ENCODE peak calls at places on chromosomes 4 and X, in ten cellular contexts. One of them, this sample, is unnamed.

GRCh38 chr4:7253341-7253700 is 61.0 kb downstream of the SORCS2 start:
- DNase-seq in SK-MEL-5: no peak
- DNase-seq in uterus: no peak
- DNase-seq in T-helper 2 cell: no peak
- DNase-seq in activated gamma-delta T cell treated with Interleukin-2 at 50 U/mL for 16 hours: no peak
- DNase-seq in RCC 7860: no peak
- DNase-seq in kidney glomerular epithelial cell: no peak
- DNase-seq in NCI-H2171 treated with DMSO at 0.1 percent for 48 hours: no peak
- DNase-seq in lower leg skin: no peak
- DNase-seq in GM12865: no peak
- DNase-seq in this sample: no peak

GRCh38 chr4:55440786-55441185 is 45.0 kb downstream of the TMEM165 start:
- DNase-seq in SK-MEL-5: no peak
- DNase-seq in uterus: no peak
- DNase-seq in T-helper 2 cell: no peak
- DNase-seq in activated gamma-delta T cell treated with Interleukin-2 at 50 U/mL for 16 hours: no peak
- DNase-seq in RCC 7860: no peak
- DNase-seq in kidney glomerular epithelial cell: no peak
- DNase-seq in NCI-H2171 treated with DMSO at 0.1 percent for 48 hours: no peak
- DNase-seq in lower leg skin: no peak
- DNase-seq in GM12865: peak; percentile 31
- DNase-seq in this sample: no peak

GRCh38 chrX:46330981-46331380 is 214.2 kb downstream of the ZNF674 start:
- DNase-seq in SK-MEL-5: no peak
- DNase-seq in uterus: no peak
- DNase-seq in T-helper 2 cell: no peak
- DNase-seq in activated gamma-delta T cell treated with Interleukin-2 at 50 U/mL for 16 hours: no peak
- DNase-seq in RCC 7860: no peak
- DNase-seq in kidney glomerular epithelial cell: no peak
- DNase-seq in NCI-H2171 treated with DMSO at 0.1 percent for 48 hours: no peak
- DNase-seq in lower leg skin: no peak
- DNase-seq in GM12865: no peak
- DNase-seq in this sample: no peak

GRCh38 chr4:37802068-37802666 is 24.3 kb upstream of the PGM2 start:
- DNase-seq in SK-MEL-5: peak; percentile 84
- DNase-seq in uterus: no peak
- DNase-seq in T-helper 2 cell: no peak
- DNase-seq in activated gamma-delta T cell treated with Interleukin-2 at 50 U/mL for 16 hours: no peak
- DNase-seq in RCC 7860: peak; percentile 81
- DNase-seq in kidney glomerular epithelial cell: peak; percentile 67
- DNase-seq in NCI-H2171 treated with DMSO at 0.1 percent for 48 hours: peak; percentile 77
- DNase-seq in lower leg skin: no peak
- DNase-seq in GM12865: no peak
- DNase-seq in this sample: no peak

GRCh38 chrX:123588723-123589122 is 144.1 kb downstream of the THOC2 start:
- DNase-seq in SK-MEL-5: no peak
- DNase-seq in uterus: no peak
- DNase-seq in T-helper 2 cell: no peak
- DNase-seq in activated gamma-delta T cell treated with Interleukin-2 at 50 U/mL for 16 hours: no peak
- DNase-seq in RCC 7860: no peak
- DNase-seq in kidney glomerular epithelial cell: no peak
- DNase-seq in NCI-H2171 treated with DMSO at 0.1 percent for 48 hours: no peak
- DNase-seq in lower leg skin: no peak
- DNase-seq in GM12865: no peak
- DNase-seq in this sample: no peak

GRCh38 chr4:41538887-41539498 is 1.0 kb downstream of the LIMCH1 start:
- DNase-seq in SK-MEL-5: no peak
- DNase-seq in uterus: no peak
- DNase-seq in T-helper 2 cell: no peak
- DNase-seq in activated gamma-delta T cell treated with Interleukin-2 at 50 U/mL for 16 hours: no peak
- DNase-seq in RCC 7860: no peak
- DNase-seq in kidney glomerular epithelial cell: no peak
- DNase-seq in NCI-H2171 treated with DMSO at 0.1 percent for 48 hours: no peak
- DNase-seq in lower leg skin: peak; percentile 19
- DNase-seq in GM12865: no peak
- DNase-seq in this sample: no peak

GRCh38 chrX:48938721-48939416 is 18.5 kb downstream of the OTUD5 start:
- DNase-seq in SK-MEL-5: no peak
- DNase-seq in uterus: no peak
- DNase-seq in T-helper 2 cell: peak; percentile 16
- DNase-seq in activated gamma-delta T cell treated with Interleukin-2 at 50 U/mL for 16 hours: peak; percentile 39
- DNase-seq in RCC 7860: no peak
- DNase-seq in kidney glomerular epithelial cell: no peak
- DNase-seq in NCI-H2171 treated with DMSO at 0.1 percent for 48 hours: no peak
- DNase-seq in lower leg skin: no peak
- DNase-seq in GM12865: peak; percentile 91
- DNase-seq in this sample: peak; percentile 53

GRCh38 chr4:2366252-2367192 is 51.9 kb downstream of the ZFYVE28 start:
- DNase-seq in SK-MEL-5: no peak
- DNase-seq in uterus: no peak
- DNase-seq in T-helper 2 cell: no peak
- DNase-seq in activated gamma-delta T cell treated with Interleukin-2 at 50 U/mL for 16 hours: no peak
- DNase-seq in RCC 7860: no peak
- DNase-seq in kidney glomerular epithelial cell: no peak
- DNase-seq in NCI-H2171 treated with DMSO at 0.1 percent for 48 hours: peak; percentile 55
- DNase-seq in lower leg skin: no peak
- DNase-seq in GM12865: no peak
- DNase-seq in this sample: no peak

GRCh38 chrX:139826065-139827044 is 106.5 kb downstream of the ATP11C start:
- DNase-seq in SK-MEL-5: no peak
- DNase-seq in uterus: no peak
- DNase-seq in T-helper 2 cell: no peak
- DNase-seq in activated gamma-delta T cell treated with Interleukin-2 at 50 U/mL for 16 hours: no peak
- DNase-seq in RCC 7860: no peak
- DNase-seq in kidney glomerular epithelial cell: no peak
- DNase-seq in NCI-H2171 treated with DMSO at 0.1 percent for 48 hours: no peak
- DNase-seq in lower leg skin: no peak
- DNase-seq in GM12865: no peak
- DNase-seq in this sample: no peak

GRCh38 chr4:8778301-8778700 is 93.3 kb downstream of the HMX1 start:
- DNase-seq in SK-MEL-5: no peak
- DNase-seq in uterus: no peak
- DNase-seq in T-helper 2 cell: no peak
- DNase-seq in activated gamma-delta T cell treated with Interleukin-2 at 50 U/mL for 16 hours: no peak
- DNase-seq in RCC 7860: no peak
- DNase-seq in kidney glomerular epithelial cell: no peak
- DNase-seq in NCI-H2171 treated with DMSO at 0.1 percent for 48 hours: peak; percentile 3
- DNase-seq in lower leg skin: no peak
- DNase-seq in GM12865: no peak
- DNase-seq in this sample: no peak

GRCh38 chr4:159383569-159383934 is 280.7 kb downstream of the RAPGEF2 start:
- DNase-seq in SK-MEL-5: no peak
- DNase-seq in uterus: no peak
- DNase-seq in T-helper 2 cell: no peak
- DNase-seq in activated gamma-delta T cell treated with Interleukin-2 at 50 U/mL for 16 hours: no peak
- DNase-seq in RCC 7860: no peak
- DNase-seq in kidney glomerular epithelial cell: no peak
- DNase-seq in NCI-H2171 treated with DMSO at 0.1 percent for 48 hours: no peak
- DNase-seq in lower leg skin: no peak
- DNase-seq in GM12865: no peak
- DNase-seq in this sample: no peak

GRCh38 chr4:3760346-3760745 is 5.8 kb upstream of the ADRA2C start:
- DNase-seq in SK-MEL-5: no peak
- DNase-seq in uterus: no peak
- DNase-seq in T-helper 2 cell: no peak
- DNase-seq in activated gamma-delta T cell treated with Interleukin-2 at 50 U/mL for 16 hours: no peak
- DNase-seq in RCC 7860: no peak
- DNase-seq in kidney glomerular epithelial cell: no peak
- DNase-seq in NCI-H2171 treated with DMSO at 0.1 percent for 48 hours: no peak
- DNase-seq in lower leg skin: no peak
- DNase-seq in GM12865: no peak
- DNase-seq in this sample: no peak

GRCh38 chr4:6222761-6223292 is 22.5 kb upstream of the JAKMIP1 start:
- DNase-seq in SK-MEL-5: peak; percentile 50
- DNase-seq in uterus: no peak
- DNase-seq in T-helper 2 cell: no peak
- DNase-seq in activated gamma-delta T cell treated with Interleukin-2 at 50 U/mL for 16 hours: no peak
- DNase-seq in RCC 7860: no peak
- DNase-seq in kidney glomerular epithelial cell: no peak
- DNase-seq in NCI-H2171 treated with DMSO at 0.1 percent for 48 hours: peak; percentile 38
- DNase-seq in lower leg skin: no peak
- DNase-seq in GM12865: no peak
- DNase-seq in this sample: no peak

GRCh38 chr4:77481856-77482255 is 123.8 kb upstream of the CXCL13 start:
- DNase-seq in SK-MEL-5: peak; percentile 76
- DNase-seq in uterus: no peak
- DNase-seq in T-helper 2 cell: no peak
- DNase-seq in activated gamma-delta T cell treated with Interleukin-2 at 50 U/mL for 16 hours: no peak
- DNase-seq in RCC 7860: no peak
- DNase-seq in kidney glomerular epithelial cell: no peak
- DNase-seq in NCI-H2171 treated with DMSO at 0.1 percent for 48 hours: no peak
- DNase-seq in lower leg skin: no peak
- DNase-seq in GM12865: no peak
- DNase-seq in this sample: no peak